ENCODE peak calls at places on chromosomes 12 and 14, in eight cellular contexts. One of them, this sample, is unnamed.

GRCh38 chr14:87081004-87081403 is 912.0 kb downstream of the GALC start:
- DNase-seq in HFF-Myc: no peak
- DNase-seq in fibroblast of gingiva: no peak
- DNase-seq in stimulated activated CD4-positive, alpha-beta T cell treated with anti-CD3 and anti-CD28 coated beads, TNF-alpha, amount 100 ng/mL, for 4 hours: no peak
- DNase-seq in substantia nigra: no peak
- DNase-seq in iPS DF 6.9: no peak
- DNase-seq in bronchial epithelial cell: no peak
- DNase-seq in occipital lobe: no peak
- DNase-seq in this sample: no peak

GRCh38 chr14:60650382-60650961 is 1.2 kb upstream of the SIX1 start:
- DNase-seq in fibroblast of gingiva: peak; percentile 91
- DNase-seq in stimulated activated CD4-positive, alpha-beta T cell treated with anti-CD3 and anti-CD28 coated beads, TNF-alpha, amount 100 ng/mL, for 4 hours: no peak
- DNase-seq in substantia nigra: no peak
- DNase-seq in iPS DF 6.9: no peak
- DNase-seq in bronchial epithelial cell: peak; percentile 22
- DNase-seq in occipital lobe: no peak
- DNase-seq in HFF-Myc: no peak
- DNase-seq in this sample: no peak

GRCh38 chr12:51270847-51271518 is 768 bp upstream of the SMAGP start:
- DNase-seq in substantia nigra: no peak
- DNase-seq in iPS DF 6.9: no peak
- DNase-seq in bronchial epithelial cell: peak; percentile 93
- DNase-seq in HFF-Myc: peak; percentile 71
- DNase-seq in occipital lobe: no peak
- DNase-seq in fibroblast of gingiva: peak; percentile 72
- DNase-seq in stimulated activated CD4-positive, alpha-beta T cell treated with anti-CD3 and anti-CD28 coated beads, TNF-alpha, amount 100 ng/mL, for 4 hours: no peak
- DNase-seq in this sample: no peak

GRCh38 chr14:99133563-99134332 is 138.2 kb downstream of the BCL11B start:
- DNase-seq in substantia nigra: no peak
- DNase-seq in fibroblast of gingiva: no peak
- DNase-seq in bronchial epithelial cell: no peak
- DNase-seq in iPS DF 6.9: no peak
- DNase-seq in HFF-Myc: no peak
- DNase-seq in stimulated activated CD4-positive, alpha-beta T cell treated with anti-CD3 and anti-CD28 coated beads, TNF-alpha, amount 100 ng/mL, for 4 hours: no peak
- DNase-seq in occipital lobe: peak; percentile 16
- DNase-seq in this sample: no peak

GRCh38 chr12:6559500-6559899 is 3.7 kb upstream of the IFFO1 start:
- DNase-seq in iPS DF 6.9: no peak
- DNase-seq in occipital lobe: no peak
- DNase-seq in substantia nigra: no peak
- DNase-seq in bronchial epithelial cell: no peak
- DNase-seq in stimulated activated CD4-positive, alpha-beta T cell treated with anti-CD3 and anti-CD28 coated beads, TNF-alpha, amount 100 ng/mL, for 4 hours: no peak
- DNase-seq in fibroblast of gingiva: no peak
- DNase-seq in HFF-Myc: no peak
- DNase-seq in this sample: no peak

GRCh38 chr14:49924852-49925251 is 32.0 kb downstream of the ARF6 start:
- DNase-seq in iPS DF 6.9: no peak
- DNase-seq in bronchial epithelial cell: no peak
- DNase-seq in occipital lobe: no peak
- DNase-seq in stimulated activated CD4-positive, alpha-beta T cell treated with anti-CD3 and anti-CD28 coated beads, TNF-alpha, amount 100 ng/mL, for 4 hours: no peak
- DNase-seq in substantia nigra: no peak
- DNase-seq in HFF-Myc: no peak
- DNase-seq in fibroblast of gingiva: no peak
- DNase-seq in this sample: no peak

GRCh38 chr12:25436206-25436912 is 116.7 kb downstream of the LMNTD1 start:
- DNase-seq in occipital lobe: peak; percentile 8
- DNase-seq in HFF-Myc: peak; percentile 77
- DNase-seq in iPS DF 6.9: peak; percentile 35
- DNase-seq in bronchial epithelial cell: peak; percentile 66
- DNase-seq in fibroblast of gingiva: peak; percentile 84
- DNase-seq in substantia nigra: no peak
- DNase-seq in stimulated activated CD4-positive, alpha-beta T cell treated with anti-CD3 and anti-CD28 coated beads, TNF-alpha, amount 100 ng/mL, for 4 hours: no peak
- DNase-seq in this sample: no peak

GRCh38 chr12:62347922-62348650 is 87.9 kb downstream of the USP15 start:
- DNase-seq in occipital lobe: no peak
- DNase-seq in HFF-Myc: no peak
- DNase-seq in iPS DF 6.9: no peak
- DNase-seq in substantia nigra: no peak
- DNase-seq in bronchial epithelial cell: no peak
- DNase-seq in fibroblast of gingiva: no peak
- DNase-seq in stimulated activated CD4-positive, alpha-beta T cell treated with anti-CD3 and anti-CD28 coated beads, TNF-alpha, amount 100 ng/mL, for 4 hours: no peak
- DNase-seq in this sample: no peak

GRCh38 chr12:27578689-27579372 is 54.8 kb downstream of the PPFIBP1 start:
- DNase-seq in occipital lobe: no peak
- DNase-seq in substantia nigra: no peak
- DNase-seq in stimulated activated CD4-positive, alpha-beta T cell treated with anti-CD3 and anti-CD28 coated beads, TNF-alpha, amount 100 ng/mL, for 4 hours: no peak
- DNase-seq in iPS DF 6.9: no peak
- DNase-seq in fibroblast of gingiva: no peak
- DNase-seq in HFF-Myc: no peak
- DNase-seq in bronchial epithelial cell: no peak
- DNase-seq in this sample: no peak

GRCh38 chr12:24759155-24759554 is 189.7 kb downstream of the BCAT1 start:
- DNase-seq in iPS DF 6.9: no peak
- DNase-seq in stimulated activated CD4-positive, alpha-beta T cell treated with anti-CD3 and anti-CD28 coated beads, TNF-alpha, amount 100 ng/mL, for 4 hours: no peak
- DNase-seq in fibroblast of gingiva: no peak
- DNase-seq in occipital lobe: no peak
- DNase-seq in bronchial epithelial cell: peak; percentile 52
- DNase-seq in substantia nigra: no peak
- DNase-seq in HFF-Myc: no peak
- DNase-seq in this sample: no peak

GRCh38 chr14:103699261-103699661 is 16.0 kb downstream of the XRCC3 start:
- DNase-seq in bronchial epithelial cell: no peak
- DNase-seq in HFF-Myc: no peak
- DNase-seq in occipital lobe: no peak
- DNase-seq in fibroblast of gingiva: no peak
- DNase-seq in stimulated activated CD4-positive, alpha-beta T cell treated with anti-CD3 and anti-CD28 coated beads, TNF-alpha, amount 100 ng/mL, for 4 hours: no peak
- DNase-seq in substantia nigra: no peak
- DNase-seq in iPS DF 6.9: no peak
- DNase-seq in this sample: no peak

GRCh38 chr12:121283388-121283787 is 13.1 kb downstream of the CAMKK2 start:
- DNase-seq in substantia nigra: no peak
- DNase-seq in occipital lobe: no peak
- DNase-seq in HFF-Myc: no peak
- DNase-seq in fibroblast of gingiva: no peak
- DNase-seq in iPS DF 6.9: no peak
- DNase-seq in bronchial epithelial cell: no peak
- DNase-seq in stimulated activated CD4-positive, alpha-beta T cell treated with anti-CD3 and anti-CD28 coated beads, TNF-alpha, amount 100 ng/mL, for 4 hours: no peak
- DNase-seq in this sample: no peak

GRCh38 chr12:4434721-4435425 is 10.7 kb downstream of the FGF6 start:
- DNase-seq in iPS DF 6.9: no peak
- DNase-seq in fibroblast of gingiva: no peak
- DNase-seq in occipital lobe: no peak
- DNase-seq in bronchial epithelial cell: no peak
- DNase-seq in HFF-Myc: no peak
- DNase-seq in substantia nigra: no peak
- DNase-seq in stimulated activated CD4-positive, alpha-beta T cell treated with anti-CD3 and anti-CD28 coated beads, TNF-alpha, amount 100 ng/mL, for 4 hours: no peak
- DNase-seq in this sample: no peak

GRCh38 chr12:41932470-41932991 is 212.1 kb downstream of the GXYLT1 start:
- DNase-seq in bronchial epithelial cell: no peak
- DNase-seq in HFF-Myc: no peak
- DNase-seq in stimulated activated CD4-positive, alpha-beta T cell treated with anti-CD3 and anti-CD28 coated beads, TNF-alpha, amount 100 ng/mL, for 4 hours: no peak
- DNase-seq in iPS DF 6.9: no peak
- DNase-seq in substantia nigra: peak; percentile 40
- DNase-seq in occipital lobe: peak; percentile 71
- DNase-seq in fibroblast of gingiva: no peak
- DNase-seq in this sample: peak; percentile 63

GRCh38 chr14:104794641-104795467 is 694 bp downstream of the AKT1 start:
- DNase-seq in stimulated activated CD4-positive, alpha-beta T cell treated with anti-CD3 and anti-CD28 coated beads, TNF-alpha, amount 100 ng/mL, for 4 hours: no peak
- DNase-seq in bronchial epithelial cell: no peak
- DNase-seq in occipital lobe: no peak
- DNase-seq in substantia nigra: no peak
- DNase-seq in HFF-Myc: no peak
- DNase-seq in iPS DF 6.9: no peak
- DNase-seq in fibroblast of gingiva: peak; percentile 17
- DNase-seq in this sample: no peak

GRCh38 chr12:52249511-52250047 is 16.5 kb downstream of the KRT7 start:
- DNase-seq in HFF-Myc: no peak
- DNase-seq in substantia nigra: no peak
- DNase-seq in bronchial epithelial cell: no peak
- DNase-seq in occipital lobe: no peak
- DNase-seq in iPS DF 6.9: no peak
- DNase-seq in stimulated activated CD4-positive, alpha-beta T cell treated with anti-CD3 and anti-CD28 coated beads, TNF-alpha, amount 100 ng/mL, for 4 hours: no peak
- DNase-seq in fibroblast of gingiva: no peak
- DNase-seq in this sample: no peak

GRCh38 chr14:70045715-70046535 is 142.8 kb downstream of the SLC8A3 start:
- DNase-seq in stimulated activated CD4-positive, alpha-beta T cell treated with anti-CD3 and anti-CD28 coated beads, TNF-alpha, amount 100 ng/mL, for 4 hours: no peak
- DNase-seq in HFF-Myc: no peak
- DNase-seq in occipital lobe: peak; percentile 49
- DNase-seq in bronchial epithelial cell: peak; percentile 61
- DNase-seq in iPS DF 6.9: peak; percentile 61
- DNase-seq in fibroblast of gingiva: peak; percentile 40
- DNase-seq in substantia nigra: peak; percentile 8
- DNase-seq in this sample: peak; percentile 80

GRCh38 chr12:72139411-72139810 is 132.8 kb upstream of the TRHDE start:
- DNase-seq in stimulated activated CD4-positive, alpha-beta T cell treated with anti-CD3 and anti-CD28 coated beads, TNF-alpha, amount 100 ng/mL, for 4 hours: no peak
- DNase-seq in bronchial epithelial cell: no peak
- DNase-seq in occipital lobe: no peak
- DNase-seq in HFF-Myc: no peak
- DNase-seq in substantia nigra: no peak
- DNase-seq in fibroblast of gingiva: no peak
- DNase-seq in iPS DF 6.9: no peak
- DNase-seq in this sample: no peak

GRCh38 chr12:122048156-122048555 is 26.5 kb downstream of the BCL7A start:
- DNase-seq in occipital lobe: no peak
- DNase-seq in fibroblast of gingiva: no peak
- DNase-seq in iPS DF 6.9: no peak
- DNase-seq in HFF-Myc: no peak
- DNase-seq in stimulated activated CD4-positive, alpha-beta T cell treated with anti-CD3 and anti-CD28 coated beads, TNF-alpha, amount 100 ng/mL, for 4 hours: no peak
- DNase-seq in bronchial epithelial cell: no peak
- DNase-seq in substantia nigra: no peak
- DNase-seq in this sample: no peak

GRCh38 chr12:21234395-21234794 is 100.3 kb downstream of the SLCO1A2 start:
- DNase-seq in iPS DF 6.9: no peak
- DNase-seq in fibroblast of gingiva: no peak
- DNase-seq in HFF-Myc: no peak
- DNase-seq in occipital lobe: no peak
- DNase-seq in substantia nigra: no peak
- DNase-seq in stimulated activated CD4-positive, alpha-beta T cell treated with anti-CD3 and anti-CD28 coated beads, TNF-alpha, amount 100 ng/mL, for 4 hours: no peak
- DNase-seq in bronchial epithelial cell: no peak
- DNase-seq in this sample: no peak

GRCh38 chr12:116384629-116385485 is 107.4 kb upstream of the MED13L start:
- DNase-seq in stimulated activated CD4-positive, alpha-beta T cell treated with anti-CD3 and anti-CD28 coated beads, TNF-alpha, amount 100 ng/mL, for 4 hours: no peak
- DNase-seq in fibroblast of gingiva: no peak
- DNase-seq in iPS DF 6.9: no peak
- DNase-seq in HFF-Myc: no peak
- DNase-seq in bronchial epithelial cell: peak; percentile 54
- DNase-seq in occipital lobe: no peak
- DNase-seq in substantia nigra: no peak
- DNase-seq in this sample: no peak

GRCh38 chr12:107283652-107284051 is 190.3 kb upstream of the CRY1 start:
- DNase-seq in iPS DF 6.9: no peak
- DNase-seq in fibroblast of gingiva: no peak
- DNase-seq in substantia nigra: no peak
- DNase-seq in occipital lobe: no peak
- DNase-seq in bronchial epithelial cell: no peak
- DNase-seq in stimulated activated CD4-positive, alpha-beta T cell treated with anti-CD3 and anti-CD28 coated beads, TNF-alpha, amount 100 ng/mL, for 4 hours: no peak
- DNase-seq in HFF-Myc: no peak
- DNase-seq in this sample: no peak

GRCh38 chr12:39852346-39852745 is 232.7 kb upstream of the ABCD2 start:
- DNase-seq in occipital lobe: no peak
- DNase-seq in substantia nigra: no peak
- DNase-seq in bronchial epithelial cell: peak; percentile 54
- DNase-seq in fibroblast of gingiva: no peak
- DNase-seq in HFF-Myc: no peak
- DNase-seq in stimulated activated CD4-positive, alpha-beta T cell treated with anti-CD3 and anti-CD28 coated beads, TNF-alpha, amount 100 ng/mL, for 4 hours: no peak
- DNase-seq in iPS DF 6.9: no peak
- DNase-seq in this sample: no peak

This sample was measured in hypothalamus.